ENCODE peak calls at places on chromosomes 1 and 21, in five cellular contexts. One of them, this sample, is unnamed.

GRCh38 chr1:7331926-7332535 is 439.1 kb upstream of the VAMP3 start:
- DNase-seq in T1000: no peak
- DNase-seq in uterus: no peak
- DNase-seq in activated naive CD8-positive, alpha-beta T cell treated with anti-CD3 and anti-CD28 coated beads, Interleukin-2, amount 10 ng/mL, durations not matched to agents 7 days and 5 days: no peak
- DNase-seq in psoas muscle: no peak
- DNase-seq in this sample: no peak

GRCh38 chr21:33975548-33976081 is 60.0 kb upstream of the ATP5PO start:
- DNase-seq in T1000: no peak
- DNase-seq in uterus: no peak
- DNase-seq in activated naive CD8-positive, alpha-beta T cell treated with anti-CD3 and anti-CD28 coated beads, Interleukin-2, amount 10 ng/mL, durations not matched to agents 7 days and 5 days: peak
- DNase-seq in psoas muscle: no peak
- DNase-seq in this sample: peak

GRCh38 chr1:236141447-236142357 is 637 bp upstream of the GPR137B start:
- DNase-seq in T1000: peak
- DNase-seq in uterus: peak
- DNase-seq in activated naive CD8-positive, alpha-beta T cell treated with anti-CD3 and anti-CD28 coated beads, Interleukin-2, amount 10 ng/mL, durations not matched to agents 7 days and 5 days: peak
- DNase-seq in psoas muscle: no peak
- DNase-seq in this sample: no peak

GRCh38 chr1:151946366-151946764 is 37.1 kb upstream of the THEM4 start:
- DNase-seq in T1000: no peak
- DNase-seq in uterus: no peak
- DNase-seq in activated naive CD8-positive, alpha-beta T cell treated with anti-CD3 and anti-CD28 coated beads, Interleukin-2, amount 10 ng/mL, durations not matched to agents 7 days and 5 days: no peak
- DNase-seq in psoas muscle: no peak
- DNase-seq in this sample: peak

GRCh38 chr1:117121589-117122296 is at the start of gene TRIM45:
- DNase-seq in T1000: peak
- DNase-seq in uterus: peak
- DNase-seq in activated naive CD8-positive, alpha-beta T cell treated with anti-CD3 and anti-CD28 coated beads, Interleukin-2, amount 10 ng/mL, durations not matched to agents 7 days and 5 days: peak
- DNase-seq in psoas muscle: peak
- DNase-seq in this sample: peak

GRCh38 chr1:115185351-115185750 is 96.0 kb upstream of the TSPAN2 start:
- DNase-seq in T1000: no peak
- DNase-seq in uterus: no peak
- DNase-seq in activated naive CD8-positive, alpha-beta T cell treated with anti-CD3 and anti-CD28 coated beads, Interleukin-2, amount 10 ng/mL, durations not matched to agents 7 days and 5 days: no peak
- DNase-seq in psoas muscle: no peak
- DNase-seq in this sample: no peak

GRCh38 chr1:42436794-42437458 is 18.9 kb downstream of the ZMYND12 start:
- DNase-seq in T1000: no peak
- DNase-seq in uterus: no peak
- DNase-seq in activated naive CD8-positive, alpha-beta T cell treated with anti-CD3 and anti-CD28 coated beads, Interleukin-2, amount 10 ng/mL, durations not matched to agents 7 days and 5 days: no peak
- DNase-seq in psoas muscle: no peak
- DNase-seq in this sample: no peak

GRCh38 chr1:26318338-26319064 is 743 bp downstream of the CD52 start:
- DNase-seq in T1000: no peak
- DNase-seq in uterus: no peak
- DNase-seq in activated naive CD8-positive, alpha-beta T cell treated with anti-CD3 and anti-CD28 coated beads, Interleukin-2, amount 10 ng/mL, durations not matched to agents 7 days and 5 days: no peak
- DNase-seq in psoas muscle: no peak
- DNase-seq in this sample: no peak

GRCh38 chr21:42221581-42222345 is 2.8 kb downstream of the ABCG1 start:
- DNase-seq in T1000: no peak
- DNase-seq in uterus: no peak
- DNase-seq in activated naive CD8-positive, alpha-beta T cell treated with anti-CD3 and anti-CD28 coated beads, Interleukin-2, amount 10 ng/mL, durations not matched to agents 7 days and 5 days: no peak
- DNase-seq in psoas muscle: no peak
- DNase-seq in this sample: no peak

GRCh38 chr1:1406101-1406820 is 832 bp downstream of the MRPL20 start:
- DNase-seq in T1000: no peak
- DNase-seq in uterus: no peak
- DNase-seq in activated naive CD8-positive, alpha-beta T cell treated with anti-CD3 and anti-CD28 coated beads, Interleukin-2, amount 10 ng/mL, durations not matched to agents 7 days and 5 days: no peak
- DNase-seq in psoas muscle: peak
- DNase-seq in this sample: no peak

GRCh38 chr1:24390924-24391782 is 22.4 kb downstream of the STPG1 start:
- DNase-seq in T1000: peak
- DNase-seq in uterus: peak
- DNase-seq in activated naive CD8-positive, alpha-beta T cell treated with anti-CD3 and anti-CD28 coated beads, Interleukin-2, amount 10 ng/mL, durations not matched to agents 7 days and 5 days: peak
- DNase-seq in psoas muscle: peak
- DNase-seq in this sample: no peak

GRCh38 chr1:34037109-34037508 is 127.9 kb downstream of the CSMD2 start:
- DNase-seq in T1000: no peak
- DNase-seq in uterus: no peak
- DNase-seq in activated naive CD8-positive, alpha-beta T cell treated with anti-CD3 and anti-CD28 coated beads, Interleukin-2, amount 10 ng/mL, durations not matched to agents 7 days and 5 days: no peak
- DNase-seq in psoas muscle: no peak
- DNase-seq in this sample: no peak

GRCh38 chr1:220235462-220235861 is 36.8 kb downstream of the RAB3GAP2 start:
- DNase-seq in T1000: no peak
- DNase-seq in uterus: no peak
- DNase-seq in activated naive CD8-positive, alpha-beta T cell treated with anti-CD3 and anti-CD28 coated beads, Interleukin-2, amount 10 ng/mL, durations not matched to agents 7 days and 5 days: no peak
- DNase-seq in psoas muscle: no peak
- DNase-seq in this sample: no peak

GRCh38 chr1:230314142-230314470 is 112.0 kb downstream of the PGBD5 start:
- DNase-seq in T1000: no peak
- DNase-seq in uterus: no peak
- DNase-seq in activated naive CD8-positive, alpha-beta T cell treated with anti-CD3 and anti-CD28 coated beads, Interleukin-2, amount 10 ng/mL, durations not matched to agents 7 days and 5 days: no peak
- DNase-seq in psoas muscle: no peak
- DNase-seq in this sample: no peak

GRCh38 chr1:162876751-162877150 is 15.8 kb upstream of the CCDC190 start:
- DNase-seq in T1000: no peak
- DNase-seq in uterus: no peak
- DNase-seq in activated naive CD8-positive, alpha-beta T cell treated with anti-CD3 and anti-CD28 coated beads, Interleukin-2, amount 10 ng/mL, durations not matched to agents 7 days and 5 days: no peak
- DNase-seq in psoas muscle: no peak
- DNase-seq in this sample: no peak

GRCh38 chr1:152162826-152163463 is 3.9 kb upstream of the RPTN start:
- DNase-seq in T1000: no peak
- DNase-seq in uterus: no peak
- DNase-seq in activated naive CD8-positive, alpha-beta T cell treated with anti-CD3 and anti-CD28 coated beads, Interleukin-2, amount 10 ng/mL, durations not matched to agents 7 days and 5 days: no peak
- DNase-seq in psoas muscle: no peak
- DNase-seq in this sample: no peak

This sample was measured in keratinocyte.